ENCODE peak calls at places on chromosomes 1 and 21, in ten cellular contexts. One of them, this sample, is unnamed. For H3K4me1, the result is how much of the 10 kb centered on the place peaks cover.

GRCh38 chr1:57770772-57771171 is 346.9 kb upstream of the DAB1 start:
- DNase-seq in PC-3: peak
- DNase-seq in right lobe of liver: no peak
- DNase-seq in SJSA1: no peak
- DNase-seq in thoracic aorta: no peak
- DNase-seq in mucosa of descending colon: no peak
- DNase-seq in H9: no peak
- DNase-seq in CD8-positive, alpha-beta T cell: no peak
- DNase-seq in GM23248: peak
- DNase-seq in heart right ventricle: no peak
- DNase-seq in this sample: peak

GRCh38 chr1:82321794-82322193 is 521.1 kb downstream of the ADGRL2 start:
- DNase-seq in PC-3: no peak
- DNase-seq in right lobe of liver: no peak
- DNase-seq in SJSA1: no peak
- DNase-seq in thoracic aorta: no peak
- DNase-seq in mucosa of descending colon: no peak
- DNase-seq in H9: no peak
- DNase-seq in CD8-positive, alpha-beta T cell: no peak
- DNase-seq in GM23248: no peak
- DNase-seq in heart right ventricle: no peak
- DNase-seq in this sample: no peak

GRCh38 chr21:27260728-27261127 is 293.8 kb upstream of the ADAMTS5 start:
- DNase-seq in PC-3: no peak
- DNase-seq in right lobe of liver: no peak
- DNase-seq in SJSA1: no peak
- DNase-seq in thoracic aorta: no peak
- DNase-seq in mucosa of descending colon: no peak
- DNase-seq in H9: no peak
- DNase-seq in CD8-positive, alpha-beta T cell: no peak
- DNase-seq in GM23248: no peak
- DNase-seq in heart right ventricle: no peak
- DNase-seq in this sample: no peak

GRCh38 chr1:33219886-33220661 is 36.2 kb upstream of the ZNF362 start:
- DNase-seq in PC-3: peak
- DNase-seq in right lobe of liver: no peak
- DNase-seq in SJSA1: peak
- DNase-seq in thoracic aorta: no peak
- DNase-seq in mucosa of descending colon: no peak
- DNase-seq in H9: peak
- DNase-seq in CD8-positive, alpha-beta T cell: no peak
- DNase-seq in GM23248: peak
- DNase-seq in heart right ventricle: no peak
- DNase-seq in this sample: no peak

GRCh38 chr1:185412385-185413074 is 95.5 kb upstream of the IVNS1ABP start:
- DNase-seq in PC-3: peak
- DNase-seq in right lobe of liver: no peak
- DNase-seq in SJSA1: no peak
- DNase-seq in thoracic aorta: no peak
- DNase-seq in mucosa of descending colon: peak
- DNase-seq in H9: no peak
- DNase-seq in CD8-positive, alpha-beta T cell: no peak
- DNase-seq in GM23248: no peak
- DNase-seq in heart right ventricle: no peak
- DNase-seq in this sample: no peak

GRCh38 chr1:106536741-106537140 is 519.7 kb upstream of the PRMT6 start:
- DNase-seq in PC-3: no peak
- DNase-seq in right lobe of liver: no peak
- DNase-seq in SJSA1: no peak
- DNase-seq in thoracic aorta: no peak
- DNase-seq in mucosa of descending colon: no peak
- DNase-seq in H9: no peak
- DNase-seq in CD8-positive, alpha-beta T cell: no peak
- DNase-seq in GM23248: peak
- DNase-seq in heart right ventricle: no peak
- DNase-seq in this sample: no peak

GRCh38 chr21:37367301-37367757 is 756 bp downstream of the DYRK1A start:
- DNase-seq in PC-3: no peak
- DNase-seq in right lobe of liver: peak
- DNase-seq in SJSA1: no peak
- DNase-seq in thoracic aorta: no peak
- DNase-seq in mucosa of descending colon: no peak
- DNase-seq in H9: no peak
- DNase-seq in CD8-positive, alpha-beta T cell: no peak
- DNase-seq in GM23248: peak
- DNase-seq in heart right ventricle: no peak
- DNase-seq in this sample: no peak

GRCh38 chr1:181730606-181731005 is 247.3 kb downstream of the CACNA1E start:
- DNase-seq in PC-3: no peak
- DNase-seq in right lobe of liver: no peak
- DNase-seq in SJSA1: no peak
- DNase-seq in thoracic aorta: no peak
- DNase-seq in mucosa of descending colon: no peak
- DNase-seq in H9: no peak
- DNase-seq in CD8-positive, alpha-beta T cell: no peak
- DNase-seq in GM23248: no peak
- DNase-seq in heart right ventricle: no peak
- DNase-seq in this sample: no peak

GRCh38 chr1:171817511-171818265 is 23.6 kb upstream of the DNM3 start:
- DNase-seq in PC-3: peak
- DNase-seq in right lobe of liver: no peak
- DNase-seq in SJSA1: peak
- DNase-seq in thoracic aorta: no peak
- DNase-seq in mucosa of descending colon: no peak
- DNase-seq in H9: peak
- DNase-seq in CD8-positive, alpha-beta T cell: no peak
- DNase-seq in GM23248: peak
- DNase-seq in heart right ventricle: no peak
- DNase-seq in this sample: no peak

GRCh38 chr1:223137402-223138100 is 5.5 kb downstream of the TLR5 start:
- DNase-seq in PC-3: peak
- DNase-seq in right lobe of liver: no peak
- DNase-seq in SJSA1: no peak
- DNase-seq in thoracic aorta: no peak
- DNase-seq in mucosa of descending colon: no peak
- DNase-seq in H9: no peak
- DNase-seq in CD8-positive, alpha-beta T cell: no peak
- DNase-seq in GM23248: peak
- DNase-seq in heart right ventricle: no peak
- DNase-seq in this sample: no peak

GRCh38 chr1:26949926-26950319 is 10.3 kb downstream of the KDF1 start:
- DNase-seq in PC-3: peak
- DNase-seq in right lobe of liver: peak
- DNase-seq in SJSA1: no peak
- DNase-seq in thoracic aorta: no peak
- DNase-seq in mucosa of descending colon: no peak
- DNase-seq in H9: no peak
- DNase-seq in CD8-positive, alpha-beta T cell: no peak
- DNase-seq in GM23248: no peak
- DNase-seq in heart right ventricle: no peak
- DNase-seq in this sample: no peak
- H3K4me1 ChIP-seq in PC-3: under half
- H3K4me1 ChIP-seq in right lobe of liver: under half
- H3K4me1 ChIP-seq in SJSA1: under half
- H3K4me1 ChIP-seq in thoracic aorta: under half
- H3K4me1 ChIP-seq in mucosa of descending colon: under half
- H3K4me1 ChIP-seq in H9: under half
- H3K4me1 ChIP-seq in CD8-positive, alpha-beta T cell: under half
- H3K4me1 ChIP-seq in GM23248: under half
- H3K4me1 ChIP-seq in heart right ventricle: under half
- H3K4me1 ChIP-seq in this sample: under half

DNA sequence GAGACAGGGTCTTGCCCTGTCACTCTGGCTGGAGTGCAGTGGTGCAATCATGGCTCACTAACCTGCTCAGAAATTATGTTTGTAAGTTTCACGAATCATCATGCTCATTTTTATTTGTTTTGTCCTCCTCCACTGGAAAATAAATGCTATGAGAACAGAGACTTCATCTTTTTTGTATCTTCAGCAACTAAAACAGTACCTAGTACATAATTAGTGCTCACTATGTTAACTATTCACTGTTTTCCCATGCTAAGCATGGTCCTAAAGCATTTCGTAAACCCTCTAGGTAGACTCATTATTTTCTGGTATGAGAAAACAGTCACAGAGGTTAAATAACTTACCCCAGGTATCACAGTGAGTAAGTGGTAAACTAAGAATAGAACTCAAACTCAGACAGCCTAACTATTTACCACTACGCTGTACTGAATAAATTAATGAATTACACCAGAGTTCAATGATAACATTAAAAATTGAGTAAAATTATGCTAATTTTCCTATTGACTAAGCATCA is 118.4 kb downstream of the RERE start:
- DNase-seq in PC-3: no peak
- DNase-seq in right lobe of liver: no peak
- DNase-seq in SJSA1: no peak
- DNase-seq in thoracic aorta: no peak
- DNase-seq in mucosa of descending colon: no peak
- DNase-seq in H9: no peak
- DNase-seq in CD8-positive, alpha-beta T cell: no peak
- DNase-seq in GM23248: no peak
- DNase-seq in heart right ventricle: no peak
- DNase-seq in this sample: no peak
- H3K4me1 ChIP-seq in PC-3: under half
- H3K4me1 ChIP-seq in right lobe of liver: under half
- H3K4me1 ChIP-seq in SJSA1: under half
- H3K4me1 ChIP-seq in thoracic aorta: under half
- H3K4me1 ChIP-seq in mucosa of descending colon: under half
- H3K4me1 ChIP-seq in H9: under half
- H3K4me1 ChIP-seq in CD8-positive, alpha-beta T cell: under half
- H3K4me1 ChIP-seq in GM23248: under half
- H3K4me1 ChIP-seq in heart right ventricle: under half
- H3K4me1 ChIP-seq in this sample: under half

GRCh38 chr1:37879865-37880264 is 20.5 kb upstream of the MTF1 start:
- DNase-seq in PC-3: no peak
- DNase-seq in right lobe of liver: no peak
- DNase-seq in SJSA1: no peak
- DNase-seq in thoracic aorta: no peak
- DNase-seq in mucosa of descending colon: no peak
- DNase-seq in H9: no peak
- DNase-seq in CD8-positive, alpha-beta T cell: no peak
- DNase-seq in GM23248: no peak
- DNase-seq in heart right ventricle: no peak
- DNase-seq in this sample: no peak

GRCh38 chr1:37875833-37876232 is 16.4 kb upstream of the MTF1 start:
- DNase-seq in PC-3: peak
- DNase-seq in right lobe of liver: no peak
- DNase-seq in SJSA1: no peak
- DNase-seq in thoracic aorta: no peak
- DNase-seq in mucosa of descending colon: no peak
- DNase-seq in H9: no peak
- DNase-seq in CD8-positive, alpha-beta T cell: no peak
- DNase-seq in GM23248: peak
- DNase-seq in heart right ventricle: no peak
- DNase-seq in this sample: no peak

GRCh38 chr1:37872692-37873091 is 13.3 kb upstream of the MTF1 start:
- DNase-seq in PC-3: no peak
- DNase-seq in right lobe of liver: no peak
- DNase-seq in SJSA1: no peak
- DNase-seq in thoracic aorta: no peak
- DNase-seq in mucosa of descending colon: no peak
- DNase-seq in H9: no peak
- DNase-seq in CD8-positive, alpha-beta T cell: no peak
- DNase-seq in GM23248: no peak
- DNase-seq in heart right ventricle: no peak
- DNase-seq in this sample: no peak

DNA sequence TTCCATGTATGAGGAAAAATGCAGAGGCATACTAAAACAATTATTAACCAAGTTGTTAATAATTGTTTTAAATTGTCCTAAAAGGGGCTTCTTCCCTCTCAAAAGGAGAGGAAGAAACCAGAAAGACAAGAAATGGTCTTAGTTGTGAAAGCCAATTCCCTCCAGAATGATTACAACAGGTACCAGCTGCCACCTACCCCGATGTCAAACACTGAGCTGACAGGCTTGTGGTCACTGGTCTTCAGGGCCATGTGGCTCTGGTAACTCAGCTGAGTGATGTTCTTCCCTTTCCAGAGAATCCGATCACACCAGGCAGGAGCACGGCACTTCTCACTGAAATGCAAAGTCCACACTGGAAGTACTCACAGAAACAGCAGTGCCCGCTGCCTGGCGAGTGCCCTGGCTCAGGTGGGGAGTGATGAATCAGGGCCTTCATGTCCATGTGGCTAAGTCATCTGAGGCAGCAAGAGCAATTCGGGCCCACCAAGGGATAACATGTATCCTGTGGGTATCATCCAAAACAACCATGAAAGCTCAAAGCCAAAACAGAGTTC is 18.7 kb upstream of the MTF1 start:
- DNase-seq in PC-3: no peak
- DNase-seq in right lobe of liver: no peak
- DNase-seq in SJSA1: no peak
- DNase-seq in thoracic aorta: no peak
- DNase-seq in mucosa of descending colon: no peak
- DNase-seq in H9: no peak
- DNase-seq in CD8-positive, alpha-beta T cell: no peak
- DNase-seq in GM23248: no peak
- DNase-seq in heart right ventricle: no peak
- DNase-seq in this sample: no peak
- H3K4me1 ChIP-seq in PC-3: under half
- H3K4me1 ChIP-seq in right lobe of liver: under half
- H3K4me1 ChIP-seq in SJSA1: under half
- H3K4me1 ChIP-seq in thoracic aorta: under half
- H3K4me1 ChIP-seq in mucosa of descending colon: under half
- H3K4me1 ChIP-seq in H9: under half
- H3K4me1 ChIP-seq in CD8-positive, alpha-beta T cell: under half
- H3K4me1 ChIP-seq in GM23248: under half
- H3K4me1 ChIP-seq in heart right ventricle: under half
- H3K4me1 ChIP-seq in this sample: under half

GRCh38 chr21:35649186-35649585 is 411.1 kb downstream of the SETD4 start:
- DNase-seq in PC-3: peak
- DNase-seq in right lobe of liver: no peak
- DNase-seq in SJSA1: no peak
- DNase-seq in thoracic aorta: no peak
- DNase-seq in mucosa of descending colon: no peak
- DNase-seq in H9: no peak
- DNase-seq in CD8-positive, alpha-beta T cell: no peak
- DNase-seq in GM23248: peak
- DNase-seq in heart right ventricle: no peak
- DNase-seq in this sample: no peak

GRCh38 chr21:35652196-35652595 is 408.1 kb downstream of the SETD4 start:
- DNase-seq in PC-3: no peak
- DNase-seq in right lobe of liver: no peak
- DNase-seq in SJSA1: no peak
- DNase-seq in thoracic aorta: no peak
- DNase-seq in mucosa of descending colon: no peak
- DNase-seq in H9: no peak
- DNase-seq in CD8-positive, alpha-beta T cell: no peak
- DNase-seq in GM23248: no peak
- DNase-seq in heart right ventricle: no peak
- DNase-seq in this sample: no peak

GRCh38 chr21:35648512-35648911 is 411.8 kb downstream of the SETD4 start:
- DNase-seq in PC-3: peak
- DNase-seq in right lobe of liver: peak
- DNase-seq in SJSA1: no peak
- DNase-seq in thoracic aorta: no peak
- DNase-seq in mucosa of descending colon: no peak
- DNase-seq in H9: no peak
- DNase-seq in CD8-positive, alpha-beta T cell: no peak
- DNase-seq in GM23248: no peak
- DNase-seq in heart right ventricle: no peak
- DNase-seq in this sample: no peak

GRCh38 chr21:35651166-35651565 is 409.2 kb downstream of the SETD4 start:
- DNase-seq in PC-3: no peak
- DNase-seq in right lobe of liver: no peak
- DNase-seq in SJSA1: no peak
- DNase-seq in thoracic aorta: no peak
- DNase-seq in mucosa of descending colon: no peak
- DNase-seq in H9: no peak
- DNase-seq in CD8-positive, alpha-beta T cell: no peak
- DNase-seq in GM23248: no peak
- DNase-seq in heart right ventricle: no peak
- DNase-seq in this sample: no peak

GRCh38 chr21:35652872-35653271 is 407.5 kb downstream of the SETD4 start:
- DNase-seq in PC-3: no peak
- DNase-seq in right lobe of liver: no peak
- DNase-seq in SJSA1: no peak
- DNase-seq in thoracic aorta: no peak
- DNase-seq in mucosa of descending colon: no peak
- DNase-seq in H9: no peak
- DNase-seq in CD8-positive, alpha-beta T cell: no peak
- DNase-seq in GM23248: no peak
- DNase-seq in heart right ventricle: no peak
- DNase-seq in this sample: no peak
- H3K4me1 ChIP-seq in PC-3: under half
- H3K4me1 ChIP-seq in right lobe of liver: under half
- H3K4me1 ChIP-seq in SJSA1: under half
- H3K4me1 ChIP-seq in thoracic aorta: under half
- H3K4me1 ChIP-seq in mucosa of descending colon: under half
- H3K4me1 ChIP-seq in H9: under half
- H3K4me1 ChIP-seq in CD8-positive, alpha-beta T cell: under half
- H3K4me1 ChIP-seq in GM23248: under half
- H3K4me1 ChIP-seq in heart right ventricle: under half
- H3K4me1 ChIP-seq in this sample: under half

This sample was measured in iPS DF 6.9.